ENCODE peak calls at places on chromosomes 1 and 21, in four cellular contexts. G is HepG2, H is HCT116, L is K562. N is an unnamed sample.

GRCh38 chr1:228767636-228768344 is 32.5 kb downstream of the RHOU start:
- DNase-seq in H (no peak), G (no peak), L (no peak), N (no peak)

GRCh38 chr1:48017716-48018115 is 20.5 kb upstream of the TRABD2B start:
- DNase-seq in G (no peak), L (no peak), H (no peak), N (no peak)

GRCh38 chr1:204190212-204191211 is 5.8 kb downstream of the KISS1 start:
- DNase-seq in G (peak), H (no peak), L (no peak), N (no peak)

GRCh38 chr1:243434594-243434993 is 178.8 kb downstream of the SDCCAG8 start:
- DNase-seq in L (no peak), G (no peak), H (no peak), N (no peak)

GRCh38 chr1:233112184-233113008 is 162.0 kb downstream of the NTPCR start:
- DNase-seq in G (no peak), H (no peak), L (no peak), N (no peak)

GRCh38 chr1:40901886-40902633 is 39.9 kb upstream of the CITED4 start:
- DNase-seq in H (peak), L (no peak), G (no peak), N (no peak)

GRCh38 chr1:65904681-65905083 is 112.0 kb downstream of the PDE4B start:
- DNase-seq in L (peak), G (no peak), H (no peak), N (no peak)

GRCh38 chr1:36350659-36351171 is 27.3 kb upstream of the EVA1B start:
- DNase-seq in H (no peak), G (no peak), L (no peak), N (no peak)

GRCh38 chr21:44618909-44619308 is 7.0 kb downstream of the KRTAP10-8 start:
- DNase-seq in H (no peak), G (no peak), L (no peak), N (no peak)

GRCh38 chr1:114063544-114063943 is 84.3 kb downstream of the OLFML3 start:
- DNase-seq in G (no peak), L (no peak), H (no peak), N (no peak)

GRCh38 chr1:158101455-158101854 is 79.2 kb upstream of the CD1D start:
- DNase-seq in L (no peak), G (no peak), H (no peak), N (no peak)

GRCh38 chr1:4944911-4945310 is 290.5 kb downstream of the AJAP1 start:
- DNase-seq in G (no peak), L (no peak), H (no peak), N (no peak)

GRCh38 chr1:24062221-24062620 is 49.7 kb downstream of the MYOM3 start:
- DNase-seq in H (no peak), L (no peak), G (no peak), N (no peak)

GRCh38 chr1:171844381-171844780 is 3.1 kb downstream of the DNM3 start:
- DNase-seq in L (no peak), G (no peak), H (no peak), N (no peak)

GRCh38 chr1:208807446-208808117 is 563.4 kb upstream of the PLXNA2 start:
- DNase-seq in H (no peak), G (no peak), L (no peak), N (no peak)

GRCh38 chr1:157597959-157598667 is at the start of gene FCRL4:
- DNase-seq in H (no peak), G (no peak), L (no peak), N (no peak)

GRCh38 chr1:205680073-205680851 is at the start of gene SLC45A3:
- DNase-seq in L (peak), H (no peak), G (no peak), N (peak)

GRCh38 chr1:6658359-6658758 is 33.7 kb downstream of the THAP3 start:
- DNase-seq in G (no peak), L (no peak), H (no peak), N (no peak)

GRCh38 chr1:16398371-16398953 is 31.4 kb downstream of the SZRD1 start:
- DNase-seq in L (no peak), H (no peak), G (no peak), N (no peak)

GRCh38 chr1:234495231-234495990 is 16.4 kb upstream of the TARBP1 start:
- DNase-seq in H (no peak), G (no peak), L (no peak), N (no peak)
- TF ChIP-seq ELF1 in H (no peak), G (no peak), L (no peak), N (peak)

DNA sequence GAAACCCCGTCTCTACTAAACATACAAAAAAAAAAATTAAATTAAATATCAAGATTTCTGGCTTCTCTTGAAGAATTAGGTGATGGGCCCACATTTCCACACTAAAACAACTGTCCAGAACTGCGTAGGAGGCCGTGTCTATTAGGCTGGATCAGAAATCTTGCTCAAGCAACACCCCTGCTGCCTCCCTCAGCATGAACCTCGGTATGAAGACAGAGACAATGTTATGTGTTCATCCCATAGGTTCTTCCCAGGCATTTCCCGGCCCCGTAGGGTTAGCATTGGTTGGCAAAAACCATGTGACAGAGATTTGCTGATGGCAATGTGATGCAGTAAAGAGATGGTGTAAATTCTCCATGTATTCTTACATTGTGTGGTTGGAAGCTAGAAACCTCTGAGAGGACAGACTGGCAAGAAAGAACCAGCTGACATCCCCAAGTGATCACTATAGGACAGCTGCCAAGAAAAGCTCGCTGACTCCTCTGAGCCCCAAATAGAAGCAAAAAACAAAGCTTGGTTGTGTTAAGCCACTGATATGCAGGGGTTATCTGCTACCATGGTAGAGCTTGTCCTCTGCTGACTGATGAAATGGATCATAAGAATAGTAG is 34.5 kb downstream of the EBNA1BP2 start:
- DNase-seq in H (no peak), L (no peak), G (no peak), N (no peak)
- TF ChIP-seq ELF1 in H (no peak), L (no peak), G (no peak), N (no peak)

GRCh38 chr1:180231506-180232420 is 1.7 kb downstream of the LHX4 start:
- DNase-seq in G (no peak), L (no peak), H (peak), N (peak)

GRCh38 chr1:180230791-180231505 is 884 bp downstream of the LHX4 start:
- DNase-seq in H (no peak), G (no peak), L (no peak), N (peak)

GRCh38 chr1:180228648-180229482 is 1.2 kb upstream of the LHX4 start:
- DNase-seq in H (no peak), G (no peak), L (peak), N (peak)

GRCh38 chr1:180229483-180230415 is at the start of gene LHX4:
- DNase-seq in H (no peak), G (no peak), L (peak), N (peak)

DNA sequence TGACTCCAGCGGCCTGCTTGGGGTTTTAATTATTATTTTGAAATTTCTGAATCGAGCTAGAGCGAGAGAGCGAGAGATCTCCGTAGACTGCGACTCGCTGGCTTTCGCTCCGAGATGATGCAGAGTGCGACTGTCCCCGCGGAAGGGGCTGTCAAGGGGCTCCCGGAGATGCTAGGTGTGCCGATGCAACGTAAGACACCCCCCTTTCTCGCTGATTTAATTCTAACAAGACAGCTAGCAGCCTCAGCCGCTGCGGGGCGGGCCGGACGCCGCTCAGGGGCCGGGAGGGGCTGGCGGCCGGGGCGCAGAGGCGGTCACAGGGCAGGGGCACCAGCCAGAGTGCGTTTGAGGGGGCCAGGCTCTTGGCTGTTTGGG is 339 bp downstream of the LHX4 start:
- DNase-seq in G (no peak), H (no peak), L (no peak), N (no peak)
- TF ChIP-seq ELF1 in G (no peak), H (no peak), L (no peak), N (no peak)

DNA sequence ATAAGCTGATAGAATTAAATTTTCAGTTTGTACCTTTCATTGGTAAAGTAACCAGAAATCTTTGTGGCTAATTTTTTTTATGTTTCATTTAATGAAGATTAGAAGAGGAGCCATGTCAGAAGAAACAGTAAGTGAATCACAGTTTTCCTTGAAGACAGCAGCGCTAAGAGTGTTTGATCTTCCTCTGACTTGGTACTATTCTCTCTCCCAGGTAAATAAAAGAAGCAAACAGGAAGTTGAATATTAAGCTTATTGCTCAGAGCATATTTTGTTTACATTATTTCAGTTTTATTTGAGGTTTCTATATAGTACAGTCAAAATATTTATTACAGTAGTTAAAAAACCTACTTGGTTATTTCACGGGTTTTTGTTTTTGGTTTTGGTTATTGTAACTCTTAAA is 3.7 kb downstream of the MIGA1 start:
- DNase-seq in G (no peak), H (no peak), L (no peak), N (no peak)
- TF ChIP-seq ELF1 in G (no peak), H (no peak), L (no peak), N (no peak)

N was measured in SK-N-SH.